ENCODE peak calls at places on chromosomes 6 and 20, in nine cellular contexts. F is psoas muscle; V is right atrium auricular region; J is H9; K is left lung; G is lower lobe of right lung; Y is heart right ventricle; L is CD8-positive, alpha-beta memory T cell; T is left ventricle myocardium inferior. D is an unnamed sample. For H3K4me1, the result is how much of the 10 kb centered on the place peaks cover.

GRCh38 chr6:87702589-87702945 is 534 bp upstream of the AKIRIN2 start:
- DNase-seq in V (no peak), F (no peak), L (no peak), K (no peak), T (no peak), Y (no peak), J (no peak), G (no peak), D (no peak)

GRCh38 chr6:85459224-85459901 is 9.5 kb downstream of the NT5E start:
- DNase-seq in F (no peak), T (no peak), K (no peak), L (no peak), J (no peak), V (no peak), Y (no peak), G (no peak), D (peak)

GRCh38 chr6:70592391-70593117 is 25.8 kb downstream of the SDHAF4 start:
- DNase-seq in G (no peak), V (no peak), Y (no peak), F (no peak), K (no peak), T (no peak), L (no peak), J (no peak), D (no peak)

GRCh38 chr20:17693534-17694001 is 6.2 kb upstream of the BANF2 start:
- DNase-seq in T (no peak), J (no peak), G (no peak), Y (no peak), K (no peak), V (no peak), L (no peak), F (no peak), D (no peak)

GRCh38 chr20:63094767-63095499 is 88.2 kb upstream of the BHLHE23 start:
- DNase-seq in F (no peak), K (peak), V (no peak), L (no peak), Y (peak), G (peak), J (peak), T (peak), D (peak)

GRCh38 chr20:60238992-60239655 is 280.9 kb downstream of the CDH26 start:
- DNase-seq in L (no peak), K (no peak), Y (no peak), F (no peak), G (no peak), T (no peak), J (no peak), V (no peak), D (no peak)

GRCh38 chr6:129340983-129341382 is 369.0 kb downstream of the ARHGAP18 start:
- DNase-seq in L (no peak), Y (peak), V (no peak), F (peak), K (no peak), J (no peak), T (no peak), G (no peak), D (peak)

GRCh38 chr20:51831891-51832675 is 29.8 kb upstream of the SALL4 start:
- DNase-seq in F (no peak), J (no peak), Y (no peak), V (no peak), K (no peak), L (no peak), T (no peak), G (no peak), D (no peak)

GRCh38 chr6:134730013-134730412 is 219.9 kb downstream of the ALDH8A1 start:
- DNase-seq in F (no peak), L (no peak), K (no peak), V (no peak), G (no peak), T (no peak), Y (no peak), J (peak), D (no peak)

GRCh38 chr6:151067684-151068596 is 171.8 kb upstream of the AKAP12 start:
- DNase-seq in T (peak), V (peak), K (no peak), J (no peak), F (peak), Y (peak), G (no peak), L (no peak), D (peak)

GRCh38 chr6:39021779-39022178 is 26.8 kb upstream of the GLP1R start:
- DNase-seq in L (no peak), G (no peak), V (no peak), Y (no peak), F (no peak), K (no peak), J (no peak), T (no peak), D (no peak)

GRCh38 chr6:4256969-4257368 is 121.6 kb upstream of the ECI2 start:
- DNase-seq in V (no peak), K (no peak), F (no peak), Y (no peak), T (no peak), G (no peak), J (no peak), L (no peak), D (no peak)

DNA sequence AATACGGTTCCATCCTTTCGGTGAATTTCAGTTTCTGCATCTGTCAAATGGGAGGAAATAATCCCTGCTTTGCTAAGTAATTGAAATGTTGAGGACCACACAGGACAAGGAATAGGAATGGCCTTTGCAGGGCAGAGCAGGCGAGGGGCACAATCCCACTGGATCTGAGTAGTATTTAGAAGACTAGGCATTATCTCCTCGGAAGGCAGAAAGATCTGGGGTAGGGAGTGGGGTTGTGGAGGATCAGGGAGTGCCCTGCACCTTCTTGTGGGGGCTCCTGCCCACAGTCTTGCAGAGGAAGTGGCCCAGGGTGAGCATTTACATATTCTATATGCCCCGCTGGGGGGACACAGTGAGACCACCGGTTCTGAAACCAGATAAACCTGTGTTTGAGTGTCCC is 87.1 kb upstream of the SIRPA start:
- DNase-seq in L (no peak), G (no peak), K (no peak), F (no peak), J (no peak), Y (no peak), T (no peak), V (peak), D (no peak)
- H3K4me1 ChIP-seq in L (under half), G (under half), K (under half), F (under half), J (under half), Y (under half), T (under half), V (under half), D (half or more)

GRCh38 chr20:25565578-25566157 is 19.7 kb downstream of the NINL start:
- DNase-seq in L (no peak), J (no peak), G (no peak), V (no peak), K (no peak), Y (no peak), F (no peak), T (no peak), D (no peak)
- H3K27ac ChIP-seq in L (no peak), J (no peak), G (no peak), V (no peak), K (no peak), Y (no peak), F (no peak), T (no peak), D (no peak)

GRCh38 chr6:36544228-36544627 is 3.1 kb downstream of the STK38 start:
- DNase-seq in T (no peak), Y (no peak), F (no peak), J (no peak), G (no peak), K (no peak), V (no peak), L (peak), D (peak)
- H3K4me1 ChIP-seq in T (half or more), Y (under half), F (under half), J (under half), G (half or more), K (under half), V (under half), L (half or more), D (under half)

GRCh38 chr20:3933126-3933684 is 44.0 kb downstream of the PANK2 start:
- DNase-seq in J (no peak), T (no peak), V (no peak), L (no peak), K (no peak), F (no peak), Y (no peak), G (no peak), D (no peak)

GRCh38 chr20:3930265-3931206 is 41.3 kb downstream of the PANK2 start:
- DNase-seq in F (no peak), J (no peak), Y (no peak), K (no peak), V (peak), G (no peak), T (no peak), L (no peak), D (no peak)

GRCh38 chr20:3931664-3932063 is 42.5 kb downstream of the PANK2 start:
- DNase-seq in T (no peak), G (no peak), K (no peak), Y (no peak), F (no peak), V (peak), J (no peak), L (no peak), D (no peak)

GRCh38 chr20:3934628-3935027 is 45.4 kb downstream of the PANK2 start:
- DNase-seq in V (no peak), Y (no peak), F (no peak), J (no peak), G (no peak), T (no peak), K (no peak), L (no peak), D (no peak)

DNA sequence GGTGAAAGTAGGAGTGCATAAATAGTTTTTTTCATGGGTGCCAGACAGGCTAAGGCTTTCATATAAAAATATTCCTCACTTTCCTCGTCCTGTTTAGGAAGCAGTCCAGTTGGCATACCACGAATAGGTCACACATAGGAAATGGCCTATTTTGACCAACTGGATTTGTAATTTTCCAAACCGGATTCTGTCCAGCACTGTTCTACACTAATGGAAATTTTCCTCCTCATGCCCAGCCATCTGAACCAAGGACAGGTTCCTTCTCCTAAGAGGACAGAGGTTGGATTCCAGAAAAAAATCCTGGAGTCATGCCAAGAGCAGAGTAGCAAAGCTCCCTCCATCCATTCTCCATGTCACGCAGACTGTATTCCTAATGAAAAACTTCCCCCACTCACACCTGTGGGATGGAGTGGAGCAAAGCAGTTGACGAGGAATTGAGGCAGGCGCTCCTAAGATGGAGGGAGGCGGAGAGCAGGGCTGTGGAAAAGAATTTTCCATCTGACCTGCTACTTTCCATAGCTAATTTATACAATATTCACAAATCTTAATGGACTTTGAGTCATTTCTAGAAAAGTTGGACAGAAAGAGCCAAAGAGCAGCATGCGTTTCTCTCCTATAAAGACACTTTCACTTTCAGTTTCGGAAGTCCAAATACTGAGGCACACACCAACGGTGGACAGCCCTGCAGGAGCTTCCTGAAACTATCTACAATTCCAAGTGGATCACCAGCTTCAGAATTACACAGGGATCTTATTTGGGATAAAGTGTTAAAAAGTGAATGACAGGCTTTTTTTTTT is 43.3 kb downstream of the PANK2 start:
- DNase-seq in K (no peak), V (no peak), J (no peak), L (peak), T (no peak), F (no peak), Y (no peak), G (no peak), D (no peak)
- H3K27ac ChIP-seq in K (peak), V (peak), J (no peak), L (no peak), T (peak), F (peak), Y (peak), G (peak), D (no peak)

DNA sequence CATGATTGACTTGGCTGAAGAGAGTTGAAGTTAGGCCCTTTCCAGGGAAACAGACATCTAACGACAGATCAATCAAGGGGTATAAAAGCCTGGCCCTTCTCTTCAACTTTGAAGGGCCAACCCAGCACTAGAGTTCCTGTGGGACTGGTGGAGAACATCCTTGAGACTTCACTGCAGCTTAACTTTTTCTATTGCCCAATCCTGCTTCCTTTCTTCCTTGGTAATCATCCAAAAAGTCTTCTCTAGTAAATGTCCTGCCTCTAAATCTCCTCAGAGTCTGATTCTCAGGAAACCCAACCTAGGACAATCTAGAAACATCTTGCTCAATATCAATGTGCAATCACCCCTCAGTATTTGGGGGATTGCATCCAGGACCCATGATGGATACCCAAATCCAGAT is 1.9 kb downstream of the MKKS start:
- DNase-seq in Y (no peak), G (no peak), L (no peak), F (no peak), J (no peak), T (no peak), K (no peak), V (no peak), D (no peak)
- H3K4me1 ChIP-seq in Y (under half), G (under half), L (under half), F (under half), J (under half), T (half or more), K (under half), V (under half), D (under half)

GRCh38 chr20:1872456-1873183 is 22.6 kb upstream of the SIRPA start:
- DNase-seq in J (no peak), L (no peak), V (no peak), G (no peak), T (no peak), Y (no peak), F (no peak), K (no peak), D (no peak)
- H3K27ac ChIP-seq in J (no peak), L (no peak), V (no peak), G (no peak), T (no peak), Y (no peak), F (no peak), K (no peak), D (no peak)

DNA sequence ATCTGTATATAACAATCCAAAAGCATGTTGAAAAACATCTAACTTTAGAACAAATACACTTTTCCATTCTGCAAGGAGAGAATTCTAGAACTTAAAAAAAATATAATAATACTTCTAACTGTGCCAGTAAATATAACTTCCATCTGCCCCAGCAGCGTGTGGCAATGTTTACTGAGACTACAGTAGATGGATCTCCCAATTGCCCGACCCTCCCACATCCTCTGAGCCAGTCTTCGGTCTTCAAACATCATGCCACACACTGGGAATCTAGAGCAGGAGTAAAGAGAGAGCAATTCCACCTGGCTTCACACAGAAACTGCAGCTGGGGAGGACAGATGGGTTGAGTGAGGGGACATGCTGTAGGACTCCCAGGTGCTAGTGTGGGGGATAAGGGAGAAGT is 121.3 kb upstream of the NHSL1 start:
- DNase-seq in G (no peak), V (no peak), T (no peak), K (no peak), L (no peak), J (no peak), Y (no peak), F (no peak), D (no peak)
- H3K4me1 ChIP-seq in G (under half), V (under half), T (under half), K (under half), L (under half), J (under half), Y (under half), F (under half), D (under half)

DNA sequence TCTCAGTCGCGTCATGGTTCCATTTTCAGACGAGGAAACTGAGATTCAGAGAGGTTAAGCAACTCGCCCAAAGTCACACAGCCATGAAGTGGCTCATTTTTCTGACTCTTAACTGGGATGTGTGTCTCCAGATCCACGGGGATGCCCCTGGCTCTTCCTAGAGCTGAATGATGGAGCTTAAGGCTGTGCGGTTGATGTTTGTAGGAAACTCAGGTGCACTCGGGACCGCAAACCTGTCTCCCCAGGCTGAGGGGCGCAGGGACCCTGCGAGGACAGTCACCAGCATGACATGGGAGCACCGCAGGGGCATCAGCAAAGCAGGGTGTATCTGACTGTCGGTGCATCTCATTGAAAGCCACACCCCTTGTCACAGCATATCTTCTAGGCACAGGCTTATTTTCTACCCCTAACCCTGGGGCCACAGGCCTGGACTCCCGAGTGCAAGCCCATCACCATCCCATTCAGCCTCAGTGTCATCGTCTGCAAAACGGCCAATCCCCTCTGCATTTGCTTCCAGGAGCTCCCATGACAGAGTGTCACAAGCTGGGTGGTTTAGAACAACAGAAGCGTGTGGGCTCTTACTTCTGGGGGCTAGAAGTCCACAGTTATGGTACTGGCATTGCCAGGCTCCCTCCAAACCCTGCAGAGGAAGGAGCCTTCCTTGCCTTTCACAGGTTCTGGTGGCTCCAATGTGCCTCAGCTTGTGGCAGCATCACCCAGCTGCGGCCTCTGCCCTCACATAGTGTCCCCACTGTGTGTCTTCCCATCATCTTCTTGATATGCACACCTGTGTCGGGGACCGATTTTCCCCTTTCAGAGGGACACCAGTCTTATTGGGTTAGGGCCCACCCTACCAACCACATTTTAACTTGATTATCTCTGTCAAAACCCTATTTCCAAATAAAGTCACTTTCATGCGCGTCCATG is 9.9 kb upstream of the ARHGAP40 start:
- DNase-seq in V (no peak), G (no peak), T (no peak), L (no peak), K (no peak), J (no peak), Y (no peak), F (no peak), D (peak)
- H3K27ac ChIP-seq in V (no peak), G (no peak), T (no peak), L (no peak), K (no peak), J (no peak), Y (no peak), F (no peak), D (no peak)

GRCh38 chr20:5971203-5971602 is 20.8 kb downstream of the MCM8 start:
- DNase-seq in T (no peak), L (no peak), F (no peak), J (no peak), K (no peak), V (no peak), Y (no peak), G (no peak), D (no peak)

GRCh38 chr20:5973172-5973571 is 22.7 kb downstream of the MCM8 start:
- DNase-seq in J (no peak), F (no peak), V (no peak), L (no peak), T (no peak), Y (no peak), G (no peak), K (no peak), D (no peak)

GRCh38 chr20:5969348-5969935 is 19.0 kb downstream of the MCM8 start:
- DNase-seq in G (no peak), V (no peak), L (no peak), J (peak), K (no peak), F (no peak), Y (no peak), T (no peak), D (no peak)

GRCh38 chr20:5973971-5974370 is 23.5 kb downstream of the MCM8 start:
- DNase-seq in T (no peak), K (no peak), Y (no peak), F (no peak), G (no peak), V (no peak), L (no peak), J (no peak), D (no peak)

DNA sequence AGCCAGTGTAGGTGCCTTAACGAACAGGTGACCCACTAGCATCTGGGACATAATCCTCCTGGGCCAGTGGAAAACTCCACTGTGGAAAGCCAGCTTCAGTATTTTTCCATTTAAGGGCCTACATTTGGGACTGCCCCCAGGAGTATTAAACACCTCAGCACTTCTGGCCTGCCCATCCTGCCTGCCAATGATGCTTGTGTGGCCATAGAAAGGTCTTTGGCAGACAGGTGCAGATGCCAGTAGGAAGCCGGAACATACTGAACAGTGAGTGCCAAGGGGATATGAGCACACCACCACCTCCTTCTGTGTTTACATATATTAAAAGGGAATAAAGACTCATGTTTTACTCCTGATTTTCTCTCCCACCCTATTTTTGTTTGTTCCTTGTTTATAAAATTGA is 19.9 kb downstream of the MCM8 start:
- DNase-seq in K (no peak), F (no peak), J (no peak), V (no peak), Y (no peak), L (no peak), T (no peak), G (no peak), D (no peak)
- H3K4me1 ChIP-seq in K (under half), F (under half), J (under half), V (under half), Y (under half), L (under half), T (under half), G (under half), D (under half)